ENCODE peak calls at places on chromosomes 13 and 19, in eight cellular contexts. H is Daoy, A is astrocyte of the spinal cord, B is EH, M is Karpas-422, G is RCC 7860, E is kidney epithelial cell, K is ovary. V is an unnamed sample.

GRCh38 chr19:52230685-52231084 is 38.7 kb upstream of the ZNF766 start:
- DNase-seq in H (no peak), A (no peak), B (no peak), M (no peak), G (no peak), E (no peak), K (no peak), V (no peak)

GRCh38 chr19:42284066-42284501 is 15.0 kb downstream of the CIC start:
- DNase-seq in H (peak; percentile 90), A (peak; percentile 65), B (peak; percentile 83), M (peak; percentile 95), G (peak; percentile 51), E (no peak), K (peak; percentile 90), V (peak; percentile 26)

GRCh38 chr19:38500450-38500849 is 67.0 kb downstream of the RYR1 start:
- DNase-seq in H (no peak), A (no peak), B (no peak), M (no peak), G (no peak), E (no peak), K (no peak), V (no peak)

GRCh38 chr19:29022165-29022564 is 190.8 kb downstream of the UQCRFS1 start:
- DNase-seq in H (no peak), A (no peak), B (no peak), M (no peak), G (no peak), E (no peak), K (no peak), V (no peak)

GRCh38 chr13:61255035-61255796 is 160.4 kb downstream of the PCDH20 start:
- DNase-seq in H (no peak), A (peak; percentile 8), B (no peak), M (peak; percentile 53), G (no peak), E (no peak), K (no peak), V (no peak)

GRCh38 chr19:47615714-47616113 is 6.8 kb downstream of the BICRA start:
- DNase-seq in H (no peak), A (no peak), B (no peak), M (no peak), G (no peak), E (no peak), K (no peak), V (no peak)

GRCh38 chr13:34360702-34361101 is 542.8 kb downstream of the RFC3 start:
- DNase-seq in H (no peak), A (no peak), B (no peak), M (no peak), G (no peak), E (no peak), K (no peak), V (no peak)

GRCh38 chr19:11736696-11737095 is 2.0 kb downstream of the ZNF823 start:
- DNase-seq in H (peak; percentile 46), A (peak; percentile 8), B (peak; percentile 81), M (peak; percentile 89), G (peak; percentile 32), E (no peak), K (no peak), V (peak; percentile 64)

GRCh38 chr13:98740131-98740530 is 12.3 kb downstream of the SLC15A1 start:
- DNase-seq in H (no peak), A (no peak), B (no peak), M (no peak), G (no peak), E (no peak), K (no peak), V (no peak)

GRCh38 chr13:109698779-109699178 is 87.6 kb downstream of the IRS2 start:
- DNase-seq in H (peak; percentile 9), A (peak; percentile 88), B (peak; percentile 65), M (no peak), G (no peak), E (no peak), K (no peak), V (peak; percentile 51)

GRCh38 chr19:48933382-48933932 is at the start of gene DHDH:
- DNase-seq in H (peak; percentile 79), A (peak; percentile 36), B (peak; percentile 59), M (peak; percentile 96), G (peak; percentile 8), E (peak; percentile 52), K (peak; percentile 73), V (peak; percentile 75)

GRCh38 chr19:15250635-15250993 is 18.4 kb upstream of the EPHX3 start:
- DNase-seq in H (no peak), A (no peak), B (no peak), M (no peak), G (no peak), E (no peak), K (no peak), V (no peak)

GRCh38 chr19:2034729-2035589 is 16.1 kb downstream of the MKNK2 start:
- DNase-seq in H (peak; percentile 36), A (no peak), B (peak; percentile 34), M (peak; percentile 98), G (no peak), E (no peak), K (peak; percentile 59), V (peak; percentile 69)

GRCh38 chr19:28578786-28579505 is 634.0 kb downstream of the UQCRFS1 start:
- DNase-seq in H (peak; percentile 12), A (no peak), B (peak; percentile 1), M (no peak), G (no peak), E (no peak), K (no peak), V (no peak)

GRCh38 chr13:20178156-20178555 is 14.6 kb downstream of the GJB2 start:
- DNase-seq in H (no peak), A (no peak), B (no peak), M (no peak), G (no peak), E (no peak), K (no peak), V (no peak)

GRCh38 chr13:112071011-112071901 is 4.3 kb downstream of the SOX1 start:
- DNase-seq in H (no peak), A (no peak), B (no peak), M (no peak), G (no peak), E (no peak), K (no peak), V (no peak)

GRCh38 chr19:11337080-11337479 is 2.4 kb downstream of the RAB3D start:
- DNase-seq in H (no peak), A (no peak), B (no peak), M (no peak), G (no peak), E (no peak), K (peak; percentile 23), V (peak; percentile 54)

GRCh38 chr19:31390721-31391120 is 41.5 kb upstream of the TSHZ3 start:
- DNase-seq in H (no peak), A (no peak), B (no peak), M (no peak), G (no peak), E (no peak), K (no peak), V (no peak)

GRCh38 chr13:33089311-33089710 is 73.1 kb downstream of the KL start:
- DNase-seq in H (no peak), A (no peak), B (no peak), M (no peak), G (no peak), E (no peak), K (no peak), V (no peak)

GRCh38 chr13:29835280-29836061 is 14.9 kb downstream of the UBL3 start:
- DNase-seq in H (no peak), A (no peak), B (no peak), M (no peak), G (no peak), E (no peak), K (no peak), V (no peak)

GRCh38 chr13:110519046-110519445 is 42.5 kb downstream of the RAB20 start:
- DNase-seq in H (no peak), A (no peak), B (no peak), M (no peak), G (no peak), E (no peak), K (no peak), V (no peak)

GRCh38 chr13:42078113-42078769 is 29.8 kb downstream of the DGKH start:
- DNase-seq in H (no peak), A (no peak), B (peak; percentile 42), M (no peak), G (no peak), E (no peak), K (no peak), V (no peak)

GRCh38 chr19:55452381-55453325 is 8.8 kb downstream of the ISOC2 start:
- DNase-seq in H (peak; percentile 85), A (peak; percentile 83), B (peak; percentile 74), M (peak; percentile 88), G (no peak), E (no peak), K (peak; percentile 80), V (peak; percentile 74)

V was measured in KBM-7.